ENCODE peak calls at places on chromosomes 3 and 15, in six cellular contexts. B, K, W, R, G and S are unnamed samples.

GRCh38 chr3:123202451-123202850 is 708 bp downstream of the SEC22A start:
- DNase-seq in B (no peak), K (no peak), W (no peak), R (no peak), G (no peak), S (no peak)

GRCh38 chr3:40780801-40781406 is 256.1 kb downstream of the ZNF621 start:
- DNase-seq in B (peak; percentile 27), K (peak; percentile 67), W (peak; percentile 71), R (no peak), G (no peak), S (no peak)

GRCh38 chr3:87798567-87798947 is 260.2 kb downstream of the CGGBP1 start:
- DNase-seq in B (no peak), K (no peak), W (no peak), R (no peak), G (no peak), S (no peak)

GRCh38 chr3:72123908-72124441 is 339.0 kb upstream of the PROK2 start:
- DNase-seq in B (peak; percentile 59), K (no peak), W (peak; percentile 52), R (peak; percentile 70), G (no peak), S (peak; percentile 89)

GRCh38 chr3:134374791-134375541 is 719 bp upstream of the AMOTL2 start:
- DNase-seq in B (peak; percentile 54), K (peak; percentile 68), W (peak; percentile 80), R (peak; percentile 67), G (no peak), S (peak; percentile 91)

GRCh38 chr15:73838795-73839565 is 34.4 kb upstream of the TBC1D21 start:
- DNase-seq in B (peak; percentile 51), K (peak; percentile 85), W (peak; percentile 90), R (no peak), G (no peak), S (peak; percentile 74)

GRCh38 chr3:64084640-64085039 is 61.3 kb upstream of the PSMD6 start:
- DNase-seq in B (no peak), K (no peak), W (no peak), R (peak; percentile 23), G (no peak), S (no peak)

GRCh38 chr3:56302417-56302816 is 165.8 kb downstream of the ERC2 start:
- DNase-seq in B (no peak), K (no peak), W (no peak), R (no peak), G (no peak), S (no peak)

GRCh38 chr3:113829576-113830354 is 8.8 kb upstream of the GRAMD1C start:
- DNase-seq in B (no peak), K (no peak), W (no peak), R (no peak), G (no peak), S (no peak)

GRCh38 chr3:129561619-129562248 is 18.8 kb downstream of the H1-8 start:
- DNase-seq in B (no peak), K (no peak), W (peak; percentile 32), R (no peak), G (no peak), S (no peak)

GRCh38 chr3:49471856-49472495 is 1.9 kb downstream of the DAG1 start:
- DNase-seq in B (no peak), K (no peak), W (peak; percentile 59), R (no peak), G (no peak), S (no peak)

GRCh38 chr3:196992461-196993065 is 23.9 kb upstream of the PIGZ start:
- DNase-seq in B (no peak), K (no peak), W (no peak), R (no peak), G (no peak), S (no peak)

GRCh38 chr3:127785711-127786265 is 36.5 kb downstream of the MGLL start:
- DNase-seq in B (no peak), K (peak; percentile 23), W (no peak), R (no peak), G (no peak), S (no peak)

GRCh38 chr3:23017800-23018199 is 185.3 kb upstream of the UBE2E2 start:
- DNase-seq in B (no peak), K (no peak), W (no peak), R (no peak), G (no peak), S (no peak)

GRCh38 chr3:46386206-46386605 is 15.5 kb downstream of the CCR5 start:
- DNase-seq in B (no peak), K (no peak), W (no peak), R (peak; percentile 31), G (no peak), S (no peak)

GRCh38 chr3:193932576-193932975 is 203.4 kb upstream of the HES1 start:
- DNase-seq in B (no peak), K (no peak), W (no peak), R (no peak), G (no peak), S (no peak)

GRCh38 chr3:19155375-19155774 is 7.1 kb downstream of the KCNH8 start:
- DNase-seq in B (no peak), K (no peak), W (no peak), R (no peak), G (no peak), S (no peak)

GRCh38 chr15:79942656-79943481 is 28.1 kb downstream of the BCL2A1 start:
- DNase-seq in B (no peak), K (no peak), W (no peak), R (no peak), G (no peak), S (no peak)

GRCh38 chr3:56254261-56254660 is 214.0 kb downstream of the ERC2 start:
- DNase-seq in B (no peak), K (no peak), W (no peak), R (no peak), G (no peak), S (no peak)

GRCh38 chr3:170622369-170623159 is 36.7 kb upstream of the SLC7A14 start:
- DNase-seq in B (no peak), K (no peak), W (peak; percentile 45), R (peak; percentile 59), G (no peak), S (no peak)

GRCh38 chr15:75712668-75713337 is at the start of gene CSPG4:
- DNase-seq in B (no peak), K (no peak), W (peak; percentile 85), R (no peak), G (no peak), S (no peak)

GRCh38 chr3:164417955-164418354 is 660.3 kb downstream of the SI start:
- DNase-seq in B (no peak), K (no peak), W (no peak), R (no peak), G (no peak), S (no peak)